ENCODE peak calls at places on chromosomes 13 and 19, in four cellular contexts. M, F, W and J are unnamed samples.

GRCh38 chr19:4185413-4186086 is 3.1 kb downstream of the ANKRD24 start:
- DNase-seq in M (no peak), F (no peak), W (no peak), J (no peak)

GRCh38 chr13:76879211-76879875 is 6.9 kb downstream of the KCTD12 start:
- DNase-seq in M (no peak), F (peak), W (no peak), J (no peak)

GRCh38 chr13:91058919-91059318 is 288.6 kb upstream of the MIR17HG start:
- DNase-seq in M (no peak), F (no peak), W (no peak), J (no peak)

GRCh38 chr19:33634361-33635091 is 12.8 kb downstream of the CHST8 start:
- DNase-seq in M (no peak), F (no peak), W (no peak), J (no peak)

GRCh38 chr19:56309511-56310185 is 5.0 kb downstream of the ZSCAN5A start:
- DNase-seq in M (peak), F (no peak), W (peak), J (peak)

GRCh38 chr19:5837768-5838364 is 1.6 kb downstream of the FUT6 start:
- DNase-seq in M (no peak), F (no peak), W (no peak), J (no peak)

GRCh38 chr13:100633461-100633860 is 41.1 kb downstream of the TMTC4 start:
- DNase-seq in M (no peak), F (no peak), W (peak), J (no peak)

GRCh38 chr19:55605207-55605636 is 225 bp upstream of the ZNF865 start:
- DNase-seq in M (peak), F (peak), W (peak), J (peak)

GRCh38 chr19:18708452-18709231 is 25.2 kb downstream of the CRTC1 start:
- DNase-seq in M (no peak), F (no peak), W (no peak), J (no peak)

GRCh38 chr13:55948175-55948574 is 1192.5 kb upstream of the PRR20A start:
- DNase-seq in M (no peak), F (no peak), W (no peak), J (no peak)

GRCh38 chr19:20661150-20661819 is at the start of gene ZNF626:
- DNase-seq in M (peak), F (no peak), W (peak), J (peak)

GRCh38 chr19:48933382-48933932 is at the start of gene DHDH:
- DNase-seq in M (peak), F (peak), W (peak), J (peak)

GRCh38 chr13:105019073-105019472 is 1516.4 kb downstream of the EFNB2 start:
- DNase-seq in M (no peak), F (no peak), W (no peak), J (no peak)

GRCh38 chr13:72505376-72505775 is 222.1 kb downstream of the MZT1 start:
- DNase-seq in M (no peak), F (no peak), W (no peak), J (no peak)

GRCh38 chr13:72506706-72507105 is 220.7 kb downstream of the MZT1 start:
- DNase-seq in M (no peak), F (no peak), W (no peak), J (no peak)

GRCh38 chr13:72504026-72504925 is 223.2 kb downstream of the MZT1 start:
- DNase-seq in M (no peak), F (no peak), W (no peak), J (no peak)

GRCh38 chr13:72508392-72508791 is 219.0 kb downstream of the MZT1 start:
- DNase-seq in M (no peak), F (no peak), W (no peak), J (no peak)

GRCh38 chr13:72507394-72508199 is 219.8 kb downstream of the MZT1 start:
- DNase-seq in M (no peak), F (no peak), W (no peak), J (no peak)
- TF ChIP-seq ETV6 in M (no peak), F (no peak), W (no peak), J (no peak)

GRCh38 chr19:38049105-38049649 is 142.2 kb downstream of the SIPA1L3 start:
- DNase-seq in M (no peak), F (peak), W (no peak), J (no peak)
- TF ChIP-seq ETV6 in M (no peak), F (peak), W (no peak), J (no peak)

GRCh38 chr13:83355042-83355441 is 527.2 kb downstream of the SLITRK1 start:
- DNase-seq in M (no peak), F (no peak), W (no peak), J (no peak)

GRCh38 chr13:83352391-83352790 is 529.9 kb downstream of the SLITRK1 start:
- DNase-seq in M (no peak), F (no peak), W (no peak), J (no peak)

DNA sequence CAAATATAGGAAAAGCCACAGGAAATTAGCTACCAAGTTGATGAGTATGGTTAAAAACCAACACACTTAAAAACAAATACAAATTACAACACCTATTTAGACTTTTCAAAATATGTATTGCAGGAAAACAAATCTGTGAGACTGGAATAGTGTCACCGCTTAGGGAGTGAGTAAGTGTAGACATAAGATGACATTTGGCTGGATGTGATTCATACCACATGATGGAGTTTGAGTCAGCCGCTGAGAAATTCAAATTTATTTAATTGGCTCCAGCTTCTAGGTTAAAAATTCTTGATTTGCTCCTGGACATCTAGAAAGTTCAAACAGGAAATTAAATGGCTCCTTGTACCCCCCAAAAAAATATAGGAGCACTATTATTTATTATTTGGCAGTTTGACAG is 531.7 kb downstream of the SLITRK1 start:
- DNase-seq in M (no peak), F (no peak), W (no peak), J (no peak)
- TF ChIP-seq ETV6 in M (no peak), F (no peak), W (no peak), J (no peak)

DNA sequence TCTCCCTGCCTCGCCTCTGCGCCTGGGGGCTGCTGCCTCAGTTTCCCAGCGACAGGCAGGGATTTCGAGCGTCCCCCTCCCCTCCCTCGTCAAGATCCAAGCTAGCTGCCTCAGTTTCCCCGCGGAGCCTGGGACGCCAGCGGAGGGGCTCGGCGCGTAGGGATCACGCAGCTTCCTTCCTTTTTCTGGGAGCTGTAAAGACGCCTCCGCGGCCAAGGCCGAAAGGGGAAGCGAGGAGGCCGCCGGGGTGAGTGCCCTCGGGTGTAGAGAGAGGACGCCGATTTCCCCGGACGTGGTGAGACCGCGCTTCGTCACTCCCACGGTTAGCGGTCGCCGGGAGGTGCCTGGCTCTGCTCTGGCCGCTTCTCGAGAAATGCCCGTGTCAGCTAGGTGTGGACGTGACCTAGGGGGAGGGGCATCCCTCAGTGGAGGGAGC is 722 bp upstream of the ICAM1 start:
- DNase-seq in M (no peak), F (no peak), W (no peak), J (peak)
- TF ChIP-seq ETV6 in M (no peak), F (peak), W (no peak), J (no peak)